ENCODE peak calls at places on chromosomes 12 and 14, in five cellular contexts. Z, P, F, S and R are unnamed samples.

GRCh38 chr14:81625343-81625742 is 91.7 kb upstream of the SEL1L start:
- DNase-seq in Z (no peak), P (no peak), F (no peak), S (peak; percentile 29), R (no peak)

GRCh38 chr12:46266869-46267617 is 1.8 kb downstream of the SLC38A1 start:
- DNase-seq in Z (peak; percentile 60), P (peak; percentile 46), F (no peak), S (peak; percentile 64), R (peak; percentile 27)

GRCh38 chr12:81644503-81644902 is 114.6 kb downstream of the PPFIA2 start:
- DNase-seq in Z (peak; percentile 6), P (no peak), F (no peak), S (peak; percentile 42), R (no peak)

GRCh38 chr12:99722690-99723486 is 75.3 kb downstream of the GARIN6 start:
- DNase-seq in Z (peak; percentile 1), P (no peak), F (no peak), S (no peak), R (no peak)

GRCh38 chr14:90717916-90718315 is 98.3 kb downstream of the TTC7B start:
- DNase-seq in Z (no peak), P (no peak), F (no peak), S (no peak), R (no peak)

GRCh38 chr12:126483145-126484068 is 1418.2 kb downstream of the AACS start:
- DNase-seq in Z (no peak), P (no peak), F (no peak), S (no peak), R (no peak)

GRCh38 chr12:96143392-96143791 is 50.8 kb upstream of the ELK3 start:
- DNase-seq in Z (no peak), P (no peak), F (no peak), S (no peak), R (no peak)

GRCh38 chr12:101875112-101875961 is 2.0 kb upstream of the DRAM1 start:
- DNase-seq in Z (no peak), P (no peak), F (no peak), S (no peak), R (no peak)

GRCh38 chr12:79822475-79822874 is 112.4 kb downstream of the PPP1R12A start:
- DNase-seq in Z (no peak), P (no peak), F (no peak), S (no peak), R (no peak)

GRCh38 chr12:57237952-57238853 is 8.7 kb downstream of the SHMT2 start:
- DNase-seq in Z (no peak), P (no peak), F (no peak), S (no peak), R (no peak)

GRCh38 chr14:95980402-95980801 is 58.8 kb upstream of the C14orf132 start:
- DNase-seq in Z (no peak), P (no peak), F (no peak), S (no peak), R (no peak)

GRCh38 chr12:79555006-79555925 is 135.5 kb downstream of the PAWR start:
- DNase-seq in Z (no peak), P (peak; percentile 15), F (no peak), S (peak; percentile 66), R (no peak)

GRCh38 chr14:78847801-78848200 is 677.6 kb downstream of the NRXN3 start:
- DNase-seq in Z (no peak), P (no peak), F (no peak), S (no peak), R (no peak)

GRCh38 chr14:78851189-78851588 is 681.0 kb downstream of the NRXN3 start:
- DNase-seq in Z (no peak), P (no peak), F (no peak), S (no peak), R (no peak)

GRCh38 chr14:78849952-78850351 is 679.8 kb downstream of the NRXN3 start:
- DNase-seq in Z (no peak), P (no peak), F (no peak), S (no peak), R (no peak)

GRCh38 chr14:78848234-78848820 is 678.2 kb downstream of the NRXN3 start:
- DNase-seq in Z (peak; percentile 71), P (no peak), F (no peak), S (peak; percentile 54), R (no peak)
- TF ChIP-seq CTCF in Z (peak; percentile 95), P (peak; percentile 77), F (peak; percentile 80), S (peak; percentile 67), R (no peak)

GRCh38 chr14:69540654-69541335 is 33.9 kb downstream of the CCDC177 start:
- DNase-seq in Z (no peak), P (no peak), F (no peak), S (no peak), R (no peak)
- TF ChIP-seq CTCF in Z (no peak), P (no peak), F (no peak), S (no peak), R (no peak)

GRCh38 chr14:100278702-100279101 is 27.5 kb downstream of the SLC25A29 start:
- DNase-seq in Z (no peak), P (no peak), F (no peak), S (no peak), R (no peak)
- TF ChIP-seq CTCF in Z (no peak), P (no peak), F (peak; percentile 23), S (no peak), R (no peak)

GRCh38 chr12:88683628-88684027 is 103.4 kb upstream of the KITLG start:
- DNase-seq in Z (no peak), P (no peak), F (no peak), S (no peak), R (no peak)

GRCh38 chr12:88681271-88681670 is 101.0 kb upstream of the KITLG start:
- DNase-seq in Z (no peak), P (no peak), F (no peak), S (no peak), R (no peak)

GRCh38 chr12:88684610-88685009 is 104.3 kb upstream of the KITLG start:
- DNase-seq in Z (no peak), P (no peak), F (no peak), S (no peak), R (no peak)

GRCh38 chr12:88684170-88684569 is 103.9 kb upstream of the KITLG start:
- DNase-seq in Z (no peak), P (no peak), F (no peak), S (no peak), R (no peak)
- TF ChIP-seq CTCF in Z (no peak), P (no peak), F (no peak), S (no peak), R (no peak)

DNA sequence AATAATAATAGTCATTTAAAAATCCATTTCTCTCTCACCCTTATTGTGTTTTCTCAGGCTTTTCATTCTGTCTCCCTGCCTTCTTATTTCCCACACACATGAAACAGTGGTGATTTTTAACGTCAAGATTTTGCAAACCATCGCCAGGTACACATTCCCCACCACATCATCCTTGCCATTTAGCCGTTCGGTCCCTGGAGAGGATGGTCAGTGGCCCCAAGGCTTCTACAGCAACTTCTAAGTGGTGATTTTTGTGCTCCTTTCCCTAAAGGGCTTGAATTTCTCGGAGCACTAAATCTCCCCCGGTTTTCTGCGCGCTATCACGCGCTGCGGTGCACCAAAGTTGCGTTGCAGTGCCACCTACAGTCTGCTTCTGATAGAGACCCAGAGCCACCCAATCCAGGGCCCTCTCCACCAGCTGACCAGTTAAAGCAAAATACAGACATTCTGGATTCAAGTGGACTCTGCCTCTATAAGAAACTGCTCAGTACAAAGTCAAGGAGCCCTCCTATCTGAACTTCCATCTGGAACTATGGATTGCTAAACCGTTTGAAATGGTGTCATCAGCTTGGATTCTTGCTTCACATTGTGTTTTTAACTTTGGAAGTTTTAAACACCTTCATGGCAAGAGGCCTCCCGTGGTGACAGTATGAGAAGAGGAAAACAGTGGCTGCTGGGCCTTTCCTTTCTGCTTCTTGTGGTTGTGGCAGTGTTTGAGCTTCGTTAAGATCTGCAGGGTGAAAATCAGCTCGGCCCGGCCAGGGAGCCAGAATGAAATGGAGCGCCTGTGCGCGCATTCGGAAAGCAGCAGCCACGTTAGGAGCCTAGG is 234.0 kb downstream of the SPTSSA start:
- DNase-seq in Z (peak; percentile 79), P (peak; percentile 73), F (no peak), S (peak; percentile 49), R (peak; percentile 33)
- TF ChIP-seq CTCF in Z (peak; percentile 73), P (peak; percentile 85), F (peak; percentile 72), S (peak; percentile 81), R (no peak)